ENCODE peak calls at places on chromosomes 11 and 22, in seven cellular contexts. One of them, this sample, is unnamed.

GRCh38 chr11:32420937-32421532 is 14.3 kb downstream of the WT1 start:
- DNase-seq in brain microvascular endothelial cell: no peak
- DNase-seq in PC-9: peak
- DNase-seq in neuronal stem cell: no peak
- DNase-seq in HCT116: no peak
- DNase-seq in right cardiac atrium: peak
- DNase-seq in A549: no peak
- DNase-seq in this sample: no peak

GRCh38 chr22:29570456-29570855 is 10.5 kb downstream of the NIPSNAP1 start:
- DNase-seq in right cardiac atrium: no peak
- DNase-seq in HCT116: no peak
- DNase-seq in neuronal stem cell: no peak
- DNase-seq in A549: no peak
- DNase-seq in brain microvascular endothelial cell: no peak
- DNase-seq in PC-9: no peak
- DNase-seq in this sample: no peak

GRCh38 chr11:36333468-36333867 is 37.4 kb downstream of the PRR5L start:
- DNase-seq in neuronal stem cell: no peak
- DNase-seq in HCT116: no peak
- DNase-seq in PC-9: no peak
- DNase-seq in brain microvascular endothelial cell: peak
- DNase-seq in A549: no peak
- DNase-seq in right cardiac atrium: no peak
- DNase-seq in this sample: peak

GRCh38 chr11:56396047-56396446 is 16.4 kb upstream of the OR5AL1 start:
- DNase-seq in PC-9: no peak
- DNase-seq in neuronal stem cell: no peak
- DNase-seq in A549: no peak
- DNase-seq in HCT116: no peak
- DNase-seq in brain microvascular endothelial cell: no peak
- DNase-seq in right cardiac atrium: no peak
- DNase-seq in this sample: no peak

GRCh38 chr22:31332886-31333285 is 13.3 kb downstream of the PATZ1 start:
- DNase-seq in A549: no peak
- DNase-seq in brain microvascular endothelial cell: no peak
- DNase-seq in right cardiac atrium: no peak
- DNase-seq in PC-9: no peak
- DNase-seq in neuronal stem cell: no peak
- DNase-seq in HCT116: no peak
- DNase-seq in this sample: peak

GRCh38 chr11:10518123-10518522 is 22.9 kb downstream of the RNF141 start:
- DNase-seq in HCT116: no peak
- DNase-seq in A549: no peak
- DNase-seq in neuronal stem cell: no peak
- DNase-seq in brain microvascular endothelial cell: no peak
- DNase-seq in PC-9: no peak
- DNase-seq in right cardiac atrium: no peak
- DNase-seq in this sample: no peak

GRCh38 chr22:23826510-23827350 is 12.1 kb downstream of the DERL3 start:
- DNase-seq in PC-9: no peak
- DNase-seq in neuronal stem cell: no peak
- DNase-seq in right cardiac atrium: no peak
- DNase-seq in brain microvascular endothelial cell: peak
- DNase-seq in HCT116: no peak
- DNase-seq in A549: no peak
- DNase-seq in this sample: peak

GRCh38 chr11:126212089-126212660 is 593 bp downstream of the FAM118B start:
- DNase-seq in PC-9: no peak
- DNase-seq in HCT116: no peak
- DNase-seq in right cardiac atrium: no peak
- DNase-seq in brain microvascular endothelial cell: no peak
- DNase-seq in neuronal stem cell: no peak
- DNase-seq in A549: no peak
- DNase-seq in this sample: peak

GRCh38 chr11:47111318-47111804 is 65.3 kb downstream of the ARFGAP2 start:
- DNase-seq in neuronal stem cell: no peak
- DNase-seq in PC-9: no peak
- DNase-seq in brain microvascular endothelial cell: no peak
- DNase-seq in HCT116: no peak
- DNase-seq in A549: no peak
- DNase-seq in right cardiac atrium: no peak
- DNase-seq in this sample: no peak

GRCh38 chr11:69531717-69532088 is 50.2 kb downstream of the LINC01488 start:
- DNase-seq in A549: no peak
- DNase-seq in HCT116: no peak
- DNase-seq in right cardiac atrium: no peak
- DNase-seq in PC-9: no peak
- DNase-seq in brain microvascular endothelial cell: no peak
- DNase-seq in neuronal stem cell: no peak
- DNase-seq in this sample: no peak

GRCh38 chr11:76880314-76880713 is 19.6 kb downstream of the ACER3 start:
- DNase-seq in neuronal stem cell: no peak
- DNase-seq in A549: no peak
- DNase-seq in right cardiac atrium: no peak
- DNase-seq in brain microvascular endothelial cell: peak
- DNase-seq in HCT116: no peak
- DNase-seq in PC-9: no peak
- DNase-seq in this sample: no peak

GRCh38 chr11:706957-707816 is 1.2 kb downstream of the EPS8L2 start:
- DNase-seq in HCT116: no peak
- DNase-seq in A549: peak
- DNase-seq in PC-9: peak
- DNase-seq in brain microvascular endothelial cell: no peak
- DNase-seq in neuronal stem cell: no peak
- DNase-seq in right cardiac atrium: peak
- DNase-seq in this sample: peak

GRCh38 chr22:44163536-44163935 is 17.2 kb upstream of the PARVG start:
- DNase-seq in brain microvascular endothelial cell: no peak
- DNase-seq in A549: no peak
- DNase-seq in PC-9: no peak
- DNase-seq in right cardiac atrium: no peak
- DNase-seq in neuronal stem cell: no peak
- DNase-seq in HCT116: no peak
- DNase-seq in this sample: no peak

GRCh38 chr11:47143322-47143721 is 33.4 kb downstream of the ARFGAP2 start:
- DNase-seq in A549: no peak
- DNase-seq in PC-9: peak
- DNase-seq in HCT116: no peak
- DNase-seq in right cardiac atrium: peak
- DNase-seq in neuronal stem cell: no peak
- DNase-seq in brain microvascular endothelial cell: peak
- DNase-seq in this sample: peak

GRCh38 chr22:22061085-22062077 is 78.8 kb upstream of the TOP3B start:
- DNase-seq in neuronal stem cell: no peak
- DNase-seq in HCT116: peak
- DNase-seq in brain microvascular endothelial cell: peak
- DNase-seq in right cardiac atrium: peak
- DNase-seq in A549: peak
- DNase-seq in PC-9: no peak
- DNase-seq in this sample: peak

GRCh38 chr22:36002861-36003260 is 25.8 kb downstream of the RBFOX2 start:
- DNase-seq in brain microvascular endothelial cell: no peak
- DNase-seq in HCT116: no peak
- DNase-seq in right cardiac atrium: no peak
- DNase-seq in A549: no peak
- DNase-seq in neuronal stem cell: no peak
- DNase-seq in PC-9: no peak
- DNase-seq in this sample: no peak

GRCh38 chr22:30822216-30823014 is 127.7 kb downstream of the OSBP2 start:
- DNase-seq in neuronal stem cell: no peak
- DNase-seq in A549: no peak
- DNase-seq in brain microvascular endothelial cell: no peak
- DNase-seq in HCT116: no peak
- DNase-seq in PC-9: no peak
- DNase-seq in right cardiac atrium: no peak
- DNase-seq in this sample: peak

GRCh38 chr11:63534895-63535461 is 1.6 kb upstream of the PLAAT4 start:
- DNase-seq in PC-9: no peak
- DNase-seq in right cardiac atrium: no peak
- DNase-seq in brain microvascular endothelial cell: no peak
- DNase-seq in neuronal stem cell: no peak
- DNase-seq in A549: no peak
- DNase-seq in HCT116: no peak
- DNase-seq in this sample: no peak

GRCh38 chr11:96267490-96268010 is 75.4 kb downstream of the MAML2 start:
- DNase-seq in neuronal stem cell: no peak
- DNase-seq in HCT116: no peak
- DNase-seq in A549: no peak
- DNase-seq in brain microvascular endothelial cell: no peak
- DNase-seq in PC-9: no peak
- DNase-seq in right cardiac atrium: no peak
- DNase-seq in this sample: no peak

GRCh38 chr11:64742940-64743590 is 877 bp downstream of the RASGRP2 start:
- DNase-seq in right cardiac atrium: peak
- DNase-seq in A549: peak
- DNase-seq in PC-9: peak
- DNase-seq in HCT116: no peak
- DNase-seq in brain microvascular endothelial cell: no peak
- DNase-seq in neuronal stem cell: no peak
- DNase-seq in this sample: peak

GRCh38 chr22:19892249-19892879 is 37.7 kb upstream of the GNB1L start:
- DNase-seq in right cardiac atrium: peak
- DNase-seq in neuronal stem cell: no peak
- DNase-seq in PC-9: no peak
- DNase-seq in A549: no peak
- DNase-seq in HCT116: no peak
- DNase-seq in brain microvascular endothelial cell: peak
- DNase-seq in this sample: no peak

GRCh38 chr11:8065031-8065430 is 16.0 kb upstream of the TUB start:
- DNase-seq in A549: no peak
- DNase-seq in HCT116: no peak
- DNase-seq in neuronal stem cell: no peak
- DNase-seq in brain microvascular endothelial cell: no peak
- DNase-seq in right cardiac atrium: no peak
- DNase-seq in PC-9: no peak
- DNase-seq in this sample: no peak

GRCh38 chr22:17781319-17782031 is 7.2 kb upstream of the BID start:
- DNase-seq in A549: peak
- DNase-seq in PC-9: peak
- DNase-seq in brain microvascular endothelial cell: peak
- DNase-seq in HCT116: no peak
- DNase-seq in neuronal stem cell: no peak
- DNase-seq in right cardiac atrium: peak
- DNase-seq in this sample: peak

GRCh38 chr22:28108851-28109250 is 189.8 kb upstream of the PITPNB start:
- DNase-seq in A549: no peak
- DNase-seq in right cardiac atrium: no peak
- DNase-seq in brain microvascular endothelial cell: no peak
- DNase-seq in HCT116: no peak
- DNase-seq in neuronal stem cell: no peak
- DNase-seq in PC-9: no peak
- DNase-seq in this sample: no peak

GRCh38 chr11:108559340-108559739 is 34.2 kb downstream of the EXPH5 start:
- DNase-seq in HCT116: no peak
- DNase-seq in right cardiac atrium: no peak
- DNase-seq in neuronal stem cell: no peak
- DNase-seq in A549: no peak
- DNase-seq in PC-9: no peak
- DNase-seq in brain microvascular endothelial cell: no peak
- DNase-seq in this sample: peak

GRCh38 chr11:57460017-57460755 is at the start of gene RTN4RL2:
- DNase-seq in right cardiac atrium: peak
- DNase-seq in HCT116: peak
- DNase-seq in A549: peak
- DNase-seq in brain microvascular endothelial cell: peak
- DNase-seq in PC-9: peak
- DNase-seq in neuronal stem cell: peak
- DNase-seq in this sample: peak

GRCh38 chr11:57462597-57462996 is 2.3 kb downstream of the RTN4RL2 start:
- DNase-seq in HCT116: no peak
- DNase-seq in brain microvascular endothelial cell: no peak
- DNase-seq in right cardiac atrium: no peak
- DNase-seq in neuronal stem cell: no peak
- DNase-seq in A549: no peak
- DNase-seq in PC-9: no peak
- DNase-seq in this sample: no peak

GRCh38 chr11:57460756-57461749 is 725 bp downstream of the RTN4RL2 start:
- DNase-seq in HCT116: no peak
- DNase-seq in right cardiac atrium: peak
- DNase-seq in PC-9: peak
- DNase-seq in A549: no peak
- DNase-seq in brain microvascular endothelial cell: no peak
- DNase-seq in neuronal stem cell: no peak
- DNase-seq in this sample: no peak

GRCh38 chr11:57463596-57464342 is 3.4 kb downstream of the RTN4RL2 start:
- DNase-seq in neuronal stem cell: no peak
- DNase-seq in A549: no peak
- DNase-seq in brain microvascular endothelial cell: no peak
- DNase-seq in PC-9: no peak
- DNase-seq in HCT116: no peak
- DNase-seq in right cardiac atrium: no peak
- DNase-seq in this sample: no peak

GRCh38 chr11:57461841-57462489 is 1.6 kb downstream of the RTN4RL2 start:
- DNase-seq in brain microvascular endothelial cell: no peak
- DNase-seq in PC-9: no peak
- DNase-seq in right cardiac atrium: no peak
- DNase-seq in A549: no peak
- DNase-seq in neuronal stem cell: no peak
- DNase-seq in HCT116: no peak
- DNase-seq in this sample: no peak
- H3K4me3 ChIP-seq in brain microvascular endothelial cell: no peak
- H3K4me3 ChIP-seq in PC-9: no peak
- H3K4me3 ChIP-seq in right cardiac atrium: no peak
- H3K4me3 ChIP-seq in A549: peak
- H3K4me3 ChIP-seq in neuronal stem cell: no peak
- H3K4me3 ChIP-seq in HCT116: peak
- H3K4me3 ChIP-seq in this sample: no peak

DNA sequence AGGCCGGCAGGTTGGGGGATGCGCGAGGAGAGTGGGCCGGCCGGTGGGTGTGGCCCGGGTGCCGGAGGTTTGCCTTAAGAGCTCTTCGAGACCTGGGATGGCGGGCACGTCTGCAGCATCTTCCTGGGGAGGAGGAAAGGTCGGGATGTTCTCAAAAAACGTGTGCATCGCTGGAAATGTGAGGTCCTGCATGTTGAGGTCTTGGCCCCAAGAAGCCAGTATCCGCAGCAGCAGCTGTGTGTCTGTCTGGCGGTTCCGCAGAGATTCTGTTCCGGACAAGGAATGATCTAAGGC is 1.4 kb downstream of the NAV2 start:
- DNase-seq in brain microvascular endothelial cell: peak
- DNase-seq in PC-9: no peak
- DNase-seq in A549: no peak
- DNase-seq in neuronal stem cell: no peak
- DNase-seq in HCT116: no peak
- DNase-seq in right cardiac atrium: peak
- DNase-seq in this sample: peak
- H3K4me3 ChIP-seq in brain microvascular endothelial cell: peak
- H3K4me3 ChIP-seq in PC-9: peak
- H3K4me3 ChIP-seq in A549: peak
- H3K4me3 ChIP-seq in neuronal stem cell: peak
- H3K4me3 ChIP-seq in HCT116: no peak
- H3K4me3 ChIP-seq in right cardiac atrium: peak
- H3K4me3 ChIP-seq in this sample: peak

GRCh38 chr11:15114501-15115475 is at the start of gene INSC:
- DNase-seq in right cardiac atrium: peak
- DNase-seq in PC-9: no peak
- DNase-seq in brain microvascular endothelial cell: no peak
- DNase-seq in neuronal stem cell: peak
- DNase-seq in HCT116: no peak
- DNase-seq in A549: no peak
- DNase-seq in this sample: peak
- H3K4me3 ChIP-seq in right cardiac atrium: peak
- H3K4me3 ChIP-seq in PC-9: no peak
- H3K4me3 ChIP-seq in brain microvascular endothelial cell: peak
- H3K4me3 ChIP-seq in neuronal stem cell: peak
- H3K4me3 ChIP-seq in HCT116: no peak
- H3K4me3 ChIP-seq in A549: no peak
- H3K4me3 ChIP-seq in this sample: peak

GRCh38 chr11:92758216-92758615 is 211.2 kb upstream of the MTNR1B start:
- DNase-seq in right cardiac atrium: no peak
- DNase-seq in PC-9: no peak
- DNase-seq in A549: no peak
- DNase-seq in brain microvascular endothelial cell: no peak
- DNase-seq in HCT116: no peak
- DNase-seq in neuronal stem cell: no peak
- DNase-seq in this sample: no peak
- H3K4me3 ChIP-seq in right cardiac atrium: no peak
- H3K4me3 ChIP-seq in PC-9: no peak
- H3K4me3 ChIP-seq in A549: no peak
- H3K4me3 ChIP-seq in brain microvascular endothelial cell: no peak
- H3K4me3 ChIP-seq in HCT116: no peak
- H3K4me3 ChIP-seq in neuronal stem cell: no peak
- H3K4me3 ChIP-seq in this sample: no peak